ENCODE peak calls at places on chromosomes 6 and 20, in six cellular contexts. X is activated CD8-positive, alpha-beta T cell treated with anti-CD3 and anti-CD28 coated beads for 36 hours; J is transverse colon; B is foreskin fibroblast; K is left ventricle myocardium inferior; F is HL-60. T is an unnamed sample.

GRCh38 chr20:8876381-8876780 is 192.5 kb upstream of the PLCB4 start:
- DNase-seq in X (no peak), J (no peak), B (no peak), K (no peak), F (no peak), T (no peak)

GRCh38 chr20:34022843-34023234 is 29.1 kb downstream of the RALY start:
- DNase-seq in X (no peak), J (no peak), B (no peak), K (no peak), F (no peak), T (no peak)

GRCh38 chr20:59781236-59781635 is 152.2 kb downstream of the SYCP2 start:
- DNase-seq in X (no peak), J (no peak), B (no peak), K (no peak), F (no peak), T (no peak)

GRCh38 chr20:17859616-17860232 is 108.9 kb downstream of the SNX5 start:
- DNase-seq in X (peak; percentile 76), J (no peak), B (no peak), K (peak; percentile 44), F (no peak), T (peak; percentile 47)

GRCh38 chr20:41575412-41575811 is 42.8 kb downstream of the CHD6 start:
- DNase-seq in X (no peak), J (no peak), B (no peak), K (no peak), F (no peak), T (no peak)

GRCh38 chr20:61454053-61454452 is 202.0 kb downstream of the CDH4 start:
- DNase-seq in X (no peak), J (no peak), B (no peak), K (no peak), F (no peak), T (no peak)

GRCh38 chr20:47951521-47951951 is 166.3 kb upstream of the SULF2 start:
- DNase-seq in X (no peak), J (no peak), B (no peak), K (no peak), F (no peak), T (no peak)

GRCh38 chr20:54166987-54167662 is 6.7 kb downstream of the CYP24A1 start:
- DNase-seq in X (no peak), J (no peak), B (no peak), K (no peak), F (no peak), T (no peak)

GRCh38 chr6:157184202-157185015 is 138.9 kb downstream of the TMEM242 start:
- DNase-seq in X (peak; percentile 75), J (peak; percentile 81), B (peak; percentile 82), K (peak; percentile 64), F (no peak), T (peak; percentile 40)

GRCh38 chr20:6038256-6038655 is 15.6 kb downstream of the LRRN4 start:
- DNase-seq in X (no peak), J (no peak), B (no peak), K (peak; percentile 40), F (no peak), T (no peak)

GRCh38 chr20:57335392-57335791 is 5.8 kb downstream of the SPO11 start:
- DNase-seq in X (no peak), J (no peak), B (no peak), K (no peak), F (no peak), T (no peak)
- TF ChIP-seq CTCF in X (no peak), J (no peak), B (no peak), K (no peak), F (no peak), T (peak; percentile 11)

DNA sequence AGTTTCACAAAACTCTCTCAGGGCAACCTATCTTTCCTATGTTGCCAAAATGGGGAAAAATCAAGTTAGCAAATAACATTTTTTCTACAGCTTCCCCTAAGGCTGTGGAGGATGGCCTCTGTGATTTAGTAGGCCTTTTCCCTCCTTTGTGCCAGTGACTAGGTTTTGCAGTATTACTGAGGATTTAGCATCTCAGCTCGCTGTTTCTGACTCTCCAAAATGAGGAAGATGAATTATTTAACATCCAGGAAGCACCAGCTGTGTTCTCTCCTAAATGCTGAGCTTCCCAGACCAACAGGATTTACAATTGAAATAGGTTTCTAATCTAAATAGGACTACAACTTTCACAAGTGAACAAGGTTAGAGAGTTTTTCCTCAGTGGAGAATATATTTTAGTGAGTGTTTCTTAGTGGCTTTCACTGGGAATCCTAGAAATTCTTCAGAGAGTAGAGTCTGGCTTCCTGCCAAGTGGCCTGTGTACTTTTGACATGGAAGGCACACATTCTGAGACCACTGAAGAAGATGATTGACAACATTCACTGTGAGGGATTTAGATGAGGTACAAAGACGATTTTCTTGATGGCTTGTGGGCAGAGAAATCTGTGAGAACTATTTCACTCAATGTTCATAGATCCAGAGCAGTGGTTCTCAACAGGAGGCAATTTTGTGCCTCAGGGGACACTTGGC is 62.4 kb downstream of the PTCHD4 start:
- DNase-seq in X (no peak), J (no peak), B (no peak), K (no peak), F (no peak), T (no peak)
- TF ChIP-seq CTCF in X (no peak), J (no peak), B (no peak), K (no peak), F (no peak), T (no peak)

GRCh38 chr6:34196833-34197195 is 39.9 kb upstream of the HMGA1 start:
- DNase-seq in X (no peak), J (no peak), B (no peak), K (no peak), F (no peak), T (no peak)

GRCh38 chr6:34201455-34202098 is 35.1 kb upstream of the HMGA1 start:
- DNase-seq in X (no peak), J (no peak), B (peak; percentile 52), K (no peak), F (no peak), T (no peak)

GRCh38 chr6:34202329-34203201 is 34.1 kb upstream of the HMGA1 start:
- DNase-seq in X (no peak), J (no peak), B (no peak), K (no peak), F (no peak), T (no peak)

GRCh38 chr6:34196116-34196832 is 40.4 kb upstream of the HMGA1 start:
- DNase-seq in X (peak; percentile 90), J (peak; percentile 89), B (peak; percentile 93), K (peak; percentile 88), F (peak; percentile 84), T (peak; percentile 93)

DNA sequence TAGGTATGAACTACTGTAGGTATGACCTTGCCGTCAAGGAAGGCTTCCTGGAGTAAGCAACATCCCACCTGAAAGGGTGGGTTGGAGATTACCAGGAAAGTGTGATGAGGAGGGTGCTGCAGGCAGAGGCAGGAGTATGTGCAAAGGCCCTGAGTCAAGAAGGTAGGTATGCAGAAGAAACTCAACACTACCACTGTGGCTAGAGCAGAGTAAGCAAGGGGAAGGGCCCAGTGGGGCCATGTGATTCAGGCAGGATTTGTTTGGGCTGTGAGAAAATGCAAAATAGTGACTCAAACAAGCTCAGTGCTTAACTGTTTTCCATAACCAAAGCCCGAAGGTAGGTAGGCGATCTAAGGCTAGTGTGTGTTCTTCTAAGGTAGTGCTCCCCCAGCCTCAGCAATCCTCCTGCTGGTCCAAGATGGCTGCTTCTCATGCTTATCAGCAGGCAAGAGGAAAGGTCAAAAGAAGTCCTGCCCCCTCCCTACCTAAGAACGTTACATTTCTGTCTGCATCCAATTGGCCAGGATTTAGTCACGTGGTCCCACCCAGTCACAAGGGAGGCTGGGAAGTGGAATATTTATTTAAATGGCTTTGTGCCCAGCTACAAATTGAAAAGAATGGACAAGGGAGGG is 36.2 kb upstream of the HMGA1 start:
- DNase-seq in X (no peak), J (no peak), B (no peak), K (no peak), F (no peak), T (no peak)
- TF ChIP-seq CTCF in X (no peak), J (no peak), B (no peak), K (no peak), F (no peak), T (no peak)

DNA sequence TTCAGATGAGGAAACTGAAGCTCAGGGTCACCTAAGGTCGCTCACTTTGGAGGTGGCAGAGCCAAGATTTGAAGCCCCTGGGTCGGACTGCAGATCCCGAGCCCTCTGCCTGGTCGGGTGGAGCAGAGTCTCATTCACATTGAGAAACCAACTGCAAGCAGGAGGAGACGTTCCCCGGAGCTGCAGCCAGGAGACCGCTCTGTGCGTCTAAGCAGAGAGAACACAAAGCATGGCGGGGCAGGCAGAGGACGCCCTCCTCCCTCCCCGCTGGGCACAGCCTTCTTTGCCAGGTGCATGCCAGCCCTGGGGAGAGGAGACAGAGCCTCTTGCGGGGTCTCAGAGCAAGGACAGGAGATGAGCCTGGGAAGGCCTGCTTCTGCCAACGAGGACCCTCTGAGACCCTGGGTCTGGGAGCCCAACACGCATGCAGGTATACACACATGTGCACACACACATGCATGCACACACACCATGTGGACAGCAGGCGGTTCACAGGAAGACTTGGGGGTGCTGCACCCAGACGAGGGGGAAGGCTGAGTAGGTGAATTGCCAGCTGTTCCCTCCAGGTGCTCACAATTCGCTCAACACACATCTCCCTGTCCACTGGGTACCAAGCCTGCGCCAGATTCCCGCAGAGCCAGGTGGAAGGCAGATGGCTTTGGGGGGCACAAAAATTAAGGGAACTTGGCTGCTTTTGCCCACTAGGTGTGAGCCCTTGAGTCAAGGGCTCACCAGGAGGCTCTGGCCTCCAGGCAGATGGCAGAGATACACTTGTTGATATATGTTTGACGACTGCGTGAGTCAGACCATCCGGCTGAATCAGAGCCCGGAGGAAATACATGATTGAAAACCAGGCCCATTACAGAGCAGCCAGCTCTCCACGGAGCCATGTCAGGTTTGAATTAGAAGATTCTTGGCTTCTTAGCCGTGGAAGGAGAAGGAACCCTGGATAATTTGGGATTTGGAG is 5.5 kb upstream of the NTSR1 start:
- DNase-seq in X (peak; percentile 55), J (no peak), B (peak; percentile 97), K (no peak), F (no peak), T (no peak)
- TF ChIP-seq CTCF in X (peak; percentile 23), J (no peak), B (peak; percentile 59), K (no peak), F (no peak), T (no peak)

GRCh38 chr20:46406200-46406985 is at the start of gene ELMO2:
- DNase-seq in X (peak; percentile 99), J (peak; percentile 98), B (peak; percentile 98), K (peak; percentile 99), F (peak; percentile 82), T (peak; percentile 96)
- TF ChIP-seq CTCF in X (no peak), J (peak; percentile 61), B (no peak), K (peak; percentile 53), F (no peak), T (no peak)

GRCh38 chr6:132130530-132131298 is 179.5 kb upstream of the CCN2 start:
- DNase-seq in X (peak; percentile 1), J (peak; percentile 10), B (peak; percentile 38), K (peak; percentile 37), F (no peak), T (no peak)
- TF ChIP-seq CTCF in X (no peak), J (no peak), B (no peak), K (no peak), F (no peak), T (no peak)

GRCh38 chr6:46421239-46421638 is 70.0 kb downstream of the RCAN2 start:
- DNase-seq in X (no peak), J (no peak), B (peak; percentile 57), K (no peak), F (no peak), T (no peak)
- TF ChIP-seq CTCF in X (no peak), J (no peak), B (no peak), K (no peak), F (no peak), T (no peak)